ENCODE peak calls at places on chromosomes 16 and 17, in four cellular contexts. G, C, K and M are unnamed samples.

GRCh38 chr16:7703661-7704060 is 371.0 kb downstream of the RBFOX1 start:
- DNase-seq in G (no peak), C (no peak), K (no peak), M (no peak)

GRCh38 chr16:54201200-54201599 is 85.4 kb downstream of the IRX3 start:
- DNase-seq in G (no peak), C (no peak), K (no peak), M (no peak)

GRCh38 chr17:2392252-2393183 is 8.3 kb downstream of the MNT start:
- DNase-seq in G (peak), C (peak), K (peak), M (peak)

GRCh38 chr16:19523184-19523558 is 571 bp upstream of the CCP110 start:
- DNase-seq in G (no peak), C (no peak), K (no peak), M (peak)

GRCh38 chr16:3503513-3503912 is 2.7 kb downstream of the CLUAP1 start:
- DNase-seq in G (no peak), C (no peak), K (no peak), M (no peak)

GRCh38 chr17:47224971-47225370 is 15.8 kb downstream of the MYL4 start:
- DNase-seq in G (no peak), C (no peak), K (no peak), M (no peak)

GRCh38 chr17:19378416-19379293 is at the start of gene MAPK7:
- DNase-seq in G (no peak), C (no peak), K (no peak), M (no peak)

GRCh38 chr16:10979717-10980601 is 35.6 kb downstream of the CLEC16A start:
- DNase-seq in G (no peak), C (peak), K (no peak), M (peak)

GRCh38 chr17:41307647-41308046 is 1.5 kb downstream of the KRTAP16-1 start:
- DNase-seq in G (no peak), C (no peak), K (no peak), M (no peak)

GRCh38 chr17:48048321-48049140 is at the start of gene NFE2L1:
- DNase-seq in G (peak), C (peak), K (peak), M (peak)

GRCh38 chr17:2656293-2656692 is 55.3 kb downstream of the CLUH start:
- DNase-seq in G (no peak), C (no peak), K (no peak), M (no peak)

GRCh38 chr16:68229431-68230175 is 6.3 kb downstream of the ESRP2 start:
- DNase-seq in G (peak), C (peak), K (peak), M (peak)

GRCh38 chr17:66152756-66153155 is 39.2 kb downstream of the CEP112 start:
- DNase-seq in G (no peak), C (no peak), K (no peak), M (no peak)

GRCh38 chr17:74024871-74025531 is 178.5 kb upstream of the RPL38 start:
- DNase-seq in G (no peak), C (no peak), K (no peak), M (peak)

GRCh38 chr17:39016193-39017153 is 49.3 kb upstream of the FBXO47 start:
- DNase-seq in G (no peak), C (no peak), K (no peak), M (no peak)

GRCh38 chr17:79931517-79932309 is 92.5 kb upstream of the CBX4 start:
- DNase-seq in G (no peak), C (no peak), K (no peak), M (peak)

GRCh38 chr17:35930211-35931065 is at the start of gene RDM1:
- DNase-seq in G (peak), C (peak), K (peak), M (no peak)

GRCh38 chr17:72075995-72076677 is 44.7 kb upstream of the SOX9 start:
- DNase-seq in G (no peak), C (no peak), K (no peak), M (peak)

GRCh38 chr17:17694229-17695081 is 13.2 kb downstream of the RAI1 start:
- DNase-seq in G (peak), C (peak), K (peak), M (peak)

GRCh38 chr17:64572682-64573154 is 65.9 kb downstream of the CEP95 start:
- DNase-seq in G (no peak), C (no peak), K (peak), M (peak)

GRCh38 chr16:75644240-75645012 is 3.0 kb downstream of the KARS1 start:
- DNase-seq in G (no peak), C (no peak), K (no peak), M (no peak)

GRCh38 chr17:65707780-65708179 is 146.3 kb upstream of the AXIN2 start:
- DNase-seq in G (no peak), C (no peak), K (no peak), M (no peak)

GRCh38 chr17:81902023-81902652 is at the start of gene NPB:
- DNase-seq in G (no peak), C (peak), K (peak), M (no peak)

GRCh38 chr16:57357330-57358151 is 1.0 kb upstream of the CCL22 start:
- DNase-seq in G (no peak), C (no peak), K (no peak), M (peak)

GRCh38 chr16:57364143-57364542 is 5.6 kb downstream of the CCL22 start:
- DNase-seq in G (no peak), C (no peak), K (no peak), M (no peak)

GRCh38 chr16:57361384-57361783 is 2.8 kb downstream of the CCL22 start:
- DNase-seq in G (peak), C (no peak), K (no peak), M (no peak)

GRCh38 chr16:57358527-57359095 is at the start of gene CCL22:
- DNase-seq in G (no peak), C (no peak), K (no peak), M (no peak)

GRCh38 chr16:57360321-57360935 is 1.8 kb downstream of the CCL22 start:
- DNase-seq in G (peak), C (no peak), K (no peak), M (no peak)
- TF ChIP-seq ELF4 in G (no peak), C (no peak), K (no peak), M (no peak)

GRCh38 chr17:34650361-34650760 is 71.0 kb downstream of the TMEM132E start:
- DNase-seq in G (no peak), C (no peak), K (no peak), M (no peak)

GRCh38 chr17:34644941-34645550 is 65.7 kb downstream of the TMEM132E start:
- DNase-seq in G (no peak), C (no peak), K (no peak), M (no peak)

GRCh38 chr17:34641368-34641767 is 62.0 kb downstream of the TMEM132E start:
- DNase-seq in G (no peak), C (no peak), K (no peak), M (no peak)

GRCh38 chr17:34647511-34647910 is 68.1 kb downstream of the TMEM132E start:
- DNase-seq in G (no peak), C (no peak), K (peak), M (no peak)

GRCh38 chr17:34645636-34646035 is 66.3 kb downstream of the TMEM132E start:
- DNase-seq in G (no peak), C (no peak), K (no peak), M (no peak)
- TF ChIP-seq ELF4 in G (no peak), C (no peak), K (no peak), M (no peak)

GRCh38 chr17:27630607-27631408 is at the start of gene LGALS9:
- DNase-seq in G (no peak), C (no peak), K (no peak), M (no peak)
- TF ChIP-seq ELF4 in G (no peak), C (no peak), K (no peak), M (no peak)

GRCh38 chr16:51507286-51507685 is 356.2 kb upstream of the SALL1 start:
- DNase-seq in G (no peak), C (no peak), K (no peak), M (no peak)

GRCh38 chr16:51510416-51510815 is 359.3 kb upstream of the SALL1 start:
- DNase-seq in G (no peak), C (no peak), K (no peak), M (no peak)

GRCh38 chr16:51509336-51509735 is 358.3 kb upstream of the SALL1 start:
- DNase-seq in G (no peak), C (no peak), K (no peak), M (no peak)

DNA sequence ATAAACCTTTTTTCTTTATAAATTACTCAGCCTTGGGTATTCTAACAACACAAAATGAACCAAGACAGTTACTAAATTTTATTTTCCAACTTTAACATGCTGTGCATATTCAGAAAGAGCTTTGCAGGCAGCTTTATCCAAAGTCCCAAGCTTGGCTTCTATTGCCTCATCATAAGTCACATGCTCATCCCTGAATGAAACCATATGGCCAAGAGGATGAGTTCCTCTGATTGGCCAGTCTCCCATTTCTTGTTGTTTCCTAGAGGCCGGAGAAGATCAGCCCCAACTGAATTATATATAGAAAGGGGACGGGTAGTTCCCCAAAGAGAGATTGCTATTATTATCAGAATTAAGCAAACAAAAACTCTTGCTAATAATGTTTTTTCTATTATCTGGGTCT is 357.7 kb upstream of the SALL1 start:
- DNase-seq in G (no peak), C (no peak), K (no peak), M (no peak)
- TF ChIP-seq ELF4 in G (no peak), C (no peak), K (no peak), M (no peak)

GRCh38 chr17:44972953-44973352 is 4.8 kb upstream of the C1QL1 start:
- DNase-seq in G (no peak), C (no peak), K (no peak), M (peak)
- TF ChIP-seq ELF4 in G (no peak), C (no peak), K (no peak), M (no peak)

DNA sequence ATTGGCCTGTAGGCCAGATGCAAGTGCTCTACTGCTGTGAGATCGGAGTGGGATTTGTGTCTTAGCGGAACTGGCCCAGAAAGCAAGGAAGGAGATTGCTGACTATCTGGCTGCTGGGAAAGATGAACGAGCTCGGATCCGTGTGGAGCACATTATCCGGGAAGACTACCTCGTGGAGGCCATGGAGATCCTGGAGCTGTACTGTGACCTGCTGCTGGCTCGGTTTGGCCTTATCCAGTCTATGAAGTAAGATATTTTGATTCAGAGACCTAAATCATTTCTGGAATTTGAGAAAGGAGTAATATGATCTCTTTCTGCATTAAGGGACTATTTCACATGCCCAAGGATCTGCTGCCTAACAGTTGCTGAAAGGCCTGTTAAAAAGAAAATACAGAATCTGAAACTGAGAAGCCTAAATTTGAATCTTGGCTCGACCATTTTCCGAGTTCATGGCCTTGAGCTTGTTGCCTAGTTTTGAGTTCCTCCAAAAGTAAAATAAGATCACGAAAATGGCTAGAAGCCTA is 21.1 kb downstream of the IST1 start:
- DNase-seq in G (no peak), C (no peak), K (no peak), M (no peak)
- TF ChIP-seq ELF4 in G (no peak), C (no peak), K (no peak), M (no peak)

GRCh38 chr16:69830534-69831211 is 68.5 kb downstream of the WWP2 start:
- DNase-seq in G (no peak), C (no peak), K (no peak), M (peak)

GRCh38 chr16:69833791-69834282 is 71.7 kb downstream of the WWP2 start:
- DNase-seq in G (no peak), C (no peak), K (no peak), M (peak)

GRCh38 chr16:69831212-69832123 is 69.3 kb downstream of the WWP2 start:
- DNase-seq in G (no peak), C (no peak), K (no peak), M (peak)

GRCh38 chr16:69834817-69835477 is 72.8 kb downstream of the WWP2 start:
- DNase-seq in G (no peak), C (no peak), K (no peak), M (no peak)

DNA sequence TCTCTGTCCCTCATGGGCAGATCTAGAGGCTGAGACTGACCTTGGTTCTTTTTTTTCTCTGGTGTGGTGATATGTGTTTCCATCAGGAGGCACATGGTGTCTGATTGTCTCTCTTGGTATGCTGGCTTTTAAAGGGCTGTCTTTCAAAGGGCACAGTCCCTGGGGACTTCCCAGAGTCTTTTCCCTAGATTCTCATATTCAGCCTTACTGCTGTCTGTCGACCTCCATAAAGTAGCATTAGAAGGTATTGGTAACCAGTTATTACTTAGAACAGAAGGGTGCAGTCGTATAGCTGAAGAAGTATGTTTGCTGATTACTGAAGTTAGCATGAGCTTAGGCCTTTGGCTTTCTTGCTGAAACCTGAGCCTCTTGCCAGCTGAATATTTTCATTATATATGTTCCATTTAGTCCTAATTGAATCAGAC is 71.2 kb downstream of the WWP2 start:
- DNase-seq in G (no peak), C (no peak), K (no peak), M (no peak)
- TF ChIP-seq ELF4 in G (no peak), C (no peak), K (no peak), M (no peak)

GRCh38 chr17:77821114-77821513 is 137.4 kb upstream of the TNRC6C start:
- DNase-seq in G (peak), C (no peak), K (peak), M (peak)
- TF ChIP-seq ELF4 in G (no peak), C (no peak), K (no peak), M (no peak)